ENCODE peak calls at places on chromosomes 7 and 10, in eight cellular contexts. C is right atrium auricular region; D is CD8-positive, alpha-beta memory T cell; M is ascending aorta; Q is heart right ventricle; B is neuronal stem cell; V is GM12878; L is effector memory CD4-positive, alpha-beta T cell. J is an unnamed sample.

GRCh38 chr10:85175635-85176034 is 847.2 kb downstream of the CCSER2 start:
- DNase-seq in C (no peak), D (no peak), M (no peak), Q (no peak), B (no peak), V (no peak), L (no peak), J (no peak)

GRCh38 chr7:108331971-108332370 is 124.3 kb downstream of the NRCAM start:
- DNase-seq in C (no peak), D (no peak), M (no peak), Q (no peak), B (no peak), V (no peak), L (no peak), J (no peak)

GRCh38 chr10:133306097-133306476 is 2.6 kb downstream of the TUBGCP2 start:
- DNase-seq in C (no peak), D (no peak), M (no peak), Q (no peak), B (no peak), V (no peak), L (no peak), J (no peak)

GRCh38 chr7:1720325-1720724 is 50.2 kb downstream of the ELFN1 start:
- DNase-seq in C (no peak), D (no peak), M (no peak), Q (no peak), B (no peak), V (no peak), L (no peak), J (no peak)

GRCh38 chr10:1369665-1370064 is 313.5 kb downstream of the WDR37 start:
- DNase-seq in C (peak), D (no peak), M (no peak), Q (no peak), B (no peak), V (no peak), L (no peak), J (no peak)

GRCh38 chr7:92827464-92827863 is 8.9 kb downstream of the CDK6 start:
- DNase-seq in C (no peak), D (no peak), M (no peak), Q (no peak), B (no peak), V (no peak), L (no peak), J (no peak)

GRCh38 chr10:71286521-71287294 is 32.4 kb upstream of the SLC29A3 start:
- DNase-seq in C (no peak), D (no peak), M (no peak), Q (no peak), B (no peak), V (no peak), L (no peak), J (no peak)

GRCh38 chr7:158572000-158572828 is 15.4 kb downstream of the PTPRN2 start:
- DNase-seq in C (no peak), D (no peak), M (no peak), Q (no peak), B (no peak), V (no peak), L (no peak), J (no peak)

GRCh38 chr10:10727812-10728211 is 289.9 kb upstream of the CELF2 start:
- DNase-seq in C (no peak), D (no peak), M (no peak), Q (no peak), B (no peak), V (no peak), L (no peak), J (no peak)

GRCh38 chr7:82507976-82508677 is 64.5 kb upstream of the CACNA2D1 start:
- DNase-seq in C (no peak), D (no peak), M (no peak), Q (no peak), B (no peak), V (no peak), L (no peak), J (no peak)

GRCh38 chr7:74709880-74710671 is 52.6 kb downstream of the GTF2I start:
- DNase-seq in C (no peak), D (no peak), M (no peak), Q (no peak), B (no peak), V (no peak), L (no peak), J (no peak)

GRCh38 chr7:47942132-47942531 is 6.1 kb downstream of the PKD1L1 start:
- DNase-seq in C (peak), D (no peak), M (no peak), Q (no peak), B (no peak), V (no peak), L (no peak), J (no peak)

GRCh38 chr7:141208539-141208938 is 134.7 kb downstream of the TMEM178B start:
- DNase-seq in C (no peak), D (no peak), M (no peak), Q (no peak), B (no peak), V (no peak), L (no peak), J (no peak)

GRCh38 chr7:6202117-6202516 is 70.3 kb downstream of the CYTH3 start:
- DNase-seq in C (no peak), D (no peak), M (no peak), Q (no peak), B (no peak), V (no peak), L (no peak), J (no peak)

GRCh38 chr7:145398758-145399157 is 562.9 kb upstream of the TPK1 start:
- DNase-seq in C (no peak), D (no peak), M (no peak), Q (no peak), B (peak), V (no peak), L (no peak), J (no peak)

GRCh38 chr7:55130554-55131198 is 111.9 kb downstream of the EGFR start:
- DNase-seq in C (no peak), D (no peak), M (peak), Q (peak), B (peak), V (no peak), L (no peak), J (no peak)

GRCh38 chr7:26291699-26292538 is at the start of gene SNX10:
- DNase-seq in C (no peak), D (peak), M (no peak), Q (peak), B (peak), V (no peak), L (peak), J (no peak)

GRCh38 chr7:127704211-127704610 is 52.2 kb downstream of the SND1 start:
- DNase-seq in C (no peak), D (no peak), M (no peak), Q (no peak), B (no peak), V (no peak), L (no peak), J (no peak)

GRCh38 chr10:28991738-28992270 is 297.1 kb upstream of the LYZL1 start:
- DNase-seq in C (no peak), D (peak), M (no peak), Q (peak), B (peak), V (no peak), L (no peak), J (no peak)

GRCh38 chr10:22611425-22612111 is 102.8 kb downstream of the PIP4K2A start:
- DNase-seq in C (no peak), D (peak), M (no peak), Q (no peak), B (no peak), V (peak), L (peak), J (no peak)

GRCh38 chr10:98339790-98340189 is 71.8 kb upstream of the LOXL4 start:
- DNase-seq in C (no peak), D (no peak), M (no peak), Q (no peak), B (no peak), V (peak), L (no peak), J (no peak)

GRCh38 chr7:92695308-92696261 is 105.4 kb upstream of the FAM133B start:
- DNase-seq in C (no peak), D (no peak), M (no peak), Q (peak), B (peak), V (no peak), L (no peak), J (peak)

GRCh38 chr10:77613476-77614130 is 24.0 kb downstream of the KCNMA1 start:
- DNase-seq in C (no peak), D (no peak), M (no peak), Q (no peak), B (no peak), V (no peak), L (no peak), J (no peak)

DNA sequence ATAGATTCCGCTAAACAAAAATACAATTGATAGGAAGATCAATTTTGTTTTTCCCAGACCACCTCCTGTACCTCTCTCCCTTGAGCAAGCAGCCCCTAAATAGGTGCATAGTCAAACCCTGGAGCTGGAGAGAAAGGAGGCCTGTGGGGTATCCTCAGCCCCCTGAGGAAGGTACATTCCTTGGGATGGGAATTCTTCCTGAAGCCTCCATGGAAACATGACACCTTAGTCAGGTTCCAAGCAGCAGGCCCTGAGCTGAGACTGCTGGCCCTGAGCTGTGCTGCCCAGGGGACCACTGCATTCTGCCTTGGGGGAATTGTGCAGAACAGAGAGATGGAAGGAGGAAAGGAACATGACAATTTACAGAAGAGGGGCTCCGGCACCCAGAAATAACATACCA is 7.4 kb downstream of the HNRNPF start:
- DNase-seq in C (no peak), D (no peak), M (no peak), Q (no peak), B (no peak), V (no peak), L (no peak), J (no peak)
- H3K4me3 ChIP-seq in C (no peak), D (no peak), M (no peak), Q (no peak), B (no peak), V (peak), L (peak), J (peak)

GRCh38 chr7:37493123-37493522 is 44.5 kb upstream of the ELMO1 start:
- DNase-seq in C (no peak), D (no peak), M (no peak), Q (no peak), B (no peak), V (no peak), L (no peak), J (no peak)

GRCh38 chr7:37489703-37490102 is 41.0 kb upstream of the ELMO1 start:
- DNase-seq in C (no peak), D (no peak), M (no peak), Q (no peak), B (no peak), V (no peak), L (no peak), J (no peak)

GRCh38 chr7:37491919-37492694 is 43.4 kb upstream of the ELMO1 start:
- DNase-seq in C (no peak), D (no peak), M (no peak), Q (no peak), B (peak), V (no peak), L (no peak), J (no peak)

GRCh38 chr7:37484460-37485063 is 35.9 kb upstream of the ELMO1 start:
- DNase-seq in C (no peak), D (no peak), M (no peak), Q (no peak), B (no peak), V (no peak), L (no peak), J (no peak)

GRCh38 chr7:37488163-37488759 is 39.6 kb upstream of the ELMO1 start:
- DNase-seq in C (no peak), D (no peak), M (no peak), Q (no peak), B (no peak), V (no peak), L (no peak), J (no peak)
- H3K27ac ChIP-seq in C (no peak), D (no peak), M (no peak), Q (no peak), B (no peak), V (peak), L (no peak), J (no peak)

DNA sequence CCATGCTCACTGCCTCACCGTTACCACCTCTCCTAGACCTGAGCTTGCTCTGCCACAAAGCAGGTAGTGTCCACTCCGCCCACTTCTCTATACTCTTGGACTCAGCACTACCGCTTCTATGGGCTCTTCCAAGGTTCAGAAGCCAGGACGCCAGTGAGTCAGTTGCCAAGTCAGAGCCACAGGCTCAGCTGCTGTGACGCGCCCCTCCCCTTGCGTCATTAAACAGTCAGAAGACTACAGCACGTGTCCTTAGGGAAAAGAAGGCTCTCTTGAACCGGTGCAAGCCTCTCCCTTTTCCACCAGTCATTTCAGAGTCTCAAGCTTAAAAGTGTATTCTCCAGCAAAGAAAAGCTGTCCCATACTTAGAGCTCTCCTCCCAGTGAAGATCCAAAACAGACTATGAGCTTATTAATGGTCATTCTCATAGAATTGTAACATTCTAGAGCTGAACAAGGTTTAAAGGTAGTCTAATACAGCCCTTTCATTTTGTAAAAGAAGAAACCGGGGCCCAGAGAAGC is 41.0 kb upstream of the MET start:
- DNase-seq in C (peak), D (no peak), M (peak), Q (peak), B (no peak), V (no peak), L (no peak), J (peak)
- H3K4me3 ChIP-seq in C (no peak), D (no peak), M (no peak), Q (no peak), B (no peak), V (no peak), L (no peak), J (peak)

GRCh38 chr10:62917475-62918238 is 101.5 kb upstream of the EGR2 start:
- DNase-seq in C (no peak), D (no peak), M (no peak), Q (no peak), B (no peak), V (no peak), L (no peak), J (no peak)
- H3K27ac ChIP-seq in C (no peak), D (no peak), M (no peak), Q (no peak), B (no peak), V (no peak), L (no peak), J (no peak)

GRCh38 chr7:112063974-112064373 is 142.2 kb downstream of the DOCK4 start:
- DNase-seq in C (no peak), D (no peak), M (no peak), Q (no peak), B (no peak), V (no peak), L (no peak), J (no peak)
- H3K4me3 ChIP-seq in C (no peak), D (no peak), M (no peak), Q (no peak), B (no peak), V (no peak), L (no peak), J (no peak)

DNA sequence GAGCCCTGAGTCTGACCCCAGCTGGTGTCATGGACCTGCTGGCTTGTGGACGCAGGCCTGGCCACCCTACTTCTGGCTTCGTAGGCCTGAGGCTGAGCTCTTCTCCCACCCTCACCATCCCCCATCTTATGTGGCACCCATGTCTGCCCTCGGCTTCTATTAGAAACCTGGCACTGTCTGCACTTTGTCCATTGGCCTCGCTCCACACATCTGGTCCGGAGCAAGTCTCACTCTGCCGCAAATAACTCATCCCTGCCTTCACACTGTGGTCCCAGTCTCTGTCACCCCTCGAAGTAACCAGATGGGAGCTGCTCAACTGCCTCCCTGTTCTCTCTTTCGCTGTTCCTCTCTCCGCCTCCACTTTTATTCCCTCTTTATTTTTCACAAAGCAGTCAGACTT is 78.6 kb downstream of the TRRAP start:
- DNase-seq in C (no peak), D (no peak), M (no peak), Q (peak), B (no peak), V (no peak), L (no peak), J (no peak)
- H3K27ac ChIP-seq in C (peak), D (no peak), M (no peak), Q (peak), B (no peak), V (no peak), L (no peak), J (no peak)

GRCh38 chr7:151125835-151126481 is 39.7 kb downstream of the AGAP3 start:
- DNase-seq in C (no peak), D (no peak), M (no peak), Q (no peak), B (peak), V (no peak), L (no peak), J (no peak)
- H3K4me3 ChIP-seq in C (peak), D (no peak), M (peak), Q (peak), B (no peak), V (no peak), L (no peak), J (no peak)